ENCODE peak calls at places on chromosome 18, in ten cellular contexts. W is fibroblast of lung; X is lower lobe of right lung; N is A549; S is left ventricle myocardium inferior; F is heart right ventricle; I is spleen; E is CD4-positive, alpha-beta memory T cell; B is psoas muscle; J is IMR-90. Z is an unnamed sample.

GRCh38 chr18:46407471-46408166 is 249.4 kb downstream of the LOXHD1 start:
- DNase-seq in N (no peak), E (no peak), S (no peak), W (peak; percentile 63), I (no peak), X (no peak), B (peak; percentile 66), F (peak; percentile 60), J (peak; percentile 49), Z (no peak)

GRCh38 chr18:42157420-42157819 is 202.4 kb downstream of the PIK3C3 start:
- DNase-seq in W (peak; percentile 22), B (no peak), E (no peak), I (no peak), S (no peak), N (no peak), X (no peak), J (no peak), F (no peak), Z (no peak)

GRCh38 chr18:26159353-26159752 is 25.7 kb downstream of the PSMA8 start:
- DNase-seq in E (peak; percentile 18), J (no peak), S (no peak), X (no peak), I (no peak), F (no peak), W (no peak), N (peak; percentile 4), B (no peak), Z (no peak)

GRCh38 chr18:5285326-5285725 is 10.2 kb downstream of the ZBTB14 start:
- DNase-seq in W (no peak), X (no peak), N (no peak), J (no peak), F (no peak), S (no peak), I (no peak), E (no peak), B (no peak), Z (no peak)

GRCh38 chr18:61965306-61965705 is 72.5 kb upstream of the RNF152 start:
- DNase-seq in X (no peak), W (peak; percentile 55), B (no peak), S (no peak), I (no peak), J (no peak), E (no peak), N (no peak), F (no peak), Z (no peak)

GRCh38 chr18:7174359-7175107 is 56.4 kb upstream of the LRRC30 start:
- DNase-seq in B (no peak), W (no peak), I (peak; percentile 72), S (no peak), E (no peak), F (no peak), N (no peak), X (no peak), J (no peak), Z (no peak)

GRCh38 chr18:66523219-66523991 is 80.5 kb downstream of the CDH19 start:
- DNase-seq in S (no peak), X (no peak), J (no peak), F (no peak), B (no peak), I (no peak), N (peak; percentile 1), E (no peak), W (no peak), Z (no peak)

GRCh38 chr18:69935319-69936190 is 12.1 kb downstream of the CD226 start:
- DNase-seq in B (no peak), N (no peak), E (peak; percentile 91), F (no peak), S (no peak), W (peak; percentile 56), J (no peak), X (peak; percentile 55), I (peak; percentile 83), Z (peak; percentile 82)

GRCh38 chr18:8771930-8772329 is 66.6 kb downstream of the MTCL1 start:
- DNase-seq in B (no peak), I (no peak), S (peak; percentile 61), J (no peak), E (no peak), F (peak; percentile 74), X (no peak), W (peak; percentile 52), N (no peak), Z (no peak)

GRCh38 chr18:59874166-59874565 is 25.6 kb upstream of the PMAIP1 start:
- DNase-seq in I (no peak), J (peak; percentile 96), N (peak; percentile 40), F (no peak), S (no peak), E (no peak), B (no peak), W (peak; percentile 94), X (no peak), Z (no peak)

GRCh38 chr18:45916302-45916701 is 50.8 kb downstream of the EPG5 start:
- DNase-seq in F (no peak), I (peak; percentile 44), W (no peak), N (no peak), E (peak; percentile 10), B (no peak), S (no peak), J (no peak), X (no peak), Z (no peak)

DNA sequence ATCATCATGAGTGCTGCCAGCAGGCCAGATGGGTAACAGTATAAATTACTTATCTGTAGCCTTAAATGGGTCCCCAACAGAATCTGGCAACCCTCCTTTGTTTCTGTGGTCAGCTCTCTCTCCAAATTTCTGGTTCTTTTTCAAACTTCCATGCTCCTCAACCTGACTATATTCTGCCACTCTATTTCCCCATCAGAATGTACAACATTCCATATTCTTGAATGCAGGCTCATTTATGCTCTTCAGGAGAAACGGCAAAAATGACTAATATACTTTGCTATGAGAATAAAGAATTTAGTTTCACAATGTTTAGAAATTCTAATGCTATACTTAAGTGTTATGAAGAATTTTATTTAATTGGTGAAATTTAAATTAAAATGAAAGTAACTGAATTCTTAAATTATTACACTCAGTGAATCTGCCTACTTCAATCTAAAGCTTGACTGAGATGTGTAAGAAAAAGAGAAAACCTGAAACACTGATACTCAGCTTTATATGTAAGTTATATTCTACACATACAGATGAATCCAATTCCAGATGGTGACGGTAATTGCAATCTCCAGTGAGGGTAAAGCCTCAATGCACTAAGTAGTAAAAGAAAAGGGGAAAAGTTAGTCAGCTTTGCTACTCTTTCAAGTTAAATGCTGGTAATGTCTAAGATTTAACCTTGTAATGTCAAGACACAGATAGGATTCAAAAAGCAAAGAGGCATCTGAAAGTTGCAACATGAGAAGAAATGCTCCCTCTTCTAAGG is 24.7 kb downstream of the LPIN2 start:
- DNase-seq in J (peak; percentile 82), E (no peak), B (no peak), W (peak; percentile 86), X (no peak), I (no peak), S (no peak), F (no peak), N (no peak), Z (no peak)
- H3K27ac ChIP-seq in J (peak overlapping the region; percentile 84), E (no peak overlapping the region), B (no peak overlapping the region), W (peak overlapping the region; percentile 64), X (no peak overlapping the region), I (no peak overlapping the region), S (no peak overlapping the region), F (no peak overlapping the region), N (peak overlapping the region; percentile 56), Z (no peak overlapping the region)

GRCh38 chr18:75070235-75070624 is 138.7 kb downstream of the PTGR3 start:
- DNase-seq in E (no peak), S (no peak), W (no peak), F (no peak), I (peak; percentile 78), X (no peak), J (no peak), N (no peak), B (no peak), Z (no peak)
- H3K4me3 ChIP-seq in E (peak overlapping the region; percentile 51), S (peak overlapping the region; percentile 52), W (no peak overlapping the region), F (peak overlapping the region; percentile 28), I (no peak overlapping the region), X (peak overlapping the region; percentile 36), J (no peak overlapping the region), N (no peak overlapping the region), B (peak overlapping the region; percentile 28), Z (peak overlapping the region; percentile 23)

DNA sequence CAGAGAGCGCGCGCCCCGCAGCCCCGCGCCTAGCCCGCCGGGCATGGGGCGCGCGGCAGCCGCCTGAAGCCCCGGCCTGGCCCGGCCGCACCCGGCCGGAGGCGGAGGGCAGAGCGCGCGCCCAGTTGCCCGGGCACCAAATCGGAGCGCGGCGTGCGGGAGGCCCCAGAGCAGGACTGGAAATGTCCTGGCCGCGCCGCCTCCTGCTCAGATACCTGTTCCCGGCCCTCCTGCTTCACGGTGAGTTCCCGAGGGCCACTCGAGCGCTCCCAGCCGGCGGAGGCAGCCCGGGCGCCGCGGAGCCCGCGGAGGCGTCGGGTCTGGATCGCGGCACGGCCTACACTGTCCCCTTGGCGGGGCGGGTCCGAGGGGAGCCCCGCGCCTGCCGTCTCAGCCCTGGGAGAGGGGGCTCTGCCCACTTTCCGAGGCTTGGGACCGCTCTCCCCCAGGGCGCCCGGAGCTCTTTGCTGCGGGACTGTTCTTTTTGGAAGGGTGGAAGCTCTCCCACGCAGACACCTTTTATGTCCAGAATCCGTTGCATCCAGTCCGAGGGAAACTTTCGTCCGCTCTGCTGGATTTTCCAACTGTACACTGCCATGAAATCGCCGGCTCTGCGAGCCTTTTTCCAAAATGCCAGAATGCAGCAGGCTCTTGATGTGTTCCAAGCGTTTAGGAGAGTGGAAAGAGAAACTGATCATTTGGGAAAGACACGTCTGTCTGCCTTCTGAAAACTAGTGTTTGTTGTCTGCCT is 540 bp downstream of the APCDD1 start:
- DNase-seq in I (no peak), N (peak; percentile 5), E (no peak), S (no peak), J (peak; percentile 20), X (peak; percentile 70), W (no peak), F (no peak), B (no peak), Z (no peak)
- H3K27ac ChIP-seq in I (peak overlapping the region; percentile 70), N (no peak overlapping the region), E (no peak overlapping the region), S (peak overlapping the region; percentile 90), J (no peak overlapping the region), X (peak overlapping the region; percentile 88), W (peak overlapping the region; percentile 6), F (peak overlapping the region; percentile 81), B (peak overlapping the region; percentile 46), Z (no peak overlapping the region)

GRCh38 chr18:711693-712400 is 583 bp downstream of the ENOSF1 start:
- DNase-seq in B (peak; percentile 76), N (peak; percentile 50), J (peak; percentile 88), E (peak; percentile 83), W (peak; percentile 76), F (peak; percentile 54), S (peak; percentile 52), I (peak; percentile 85), X (peak; percentile 79), Z (peak; percentile 62)

GRCh38 chr18:710418-711300 is 1.8 kb downstream of the ENOSF1 start:
- DNase-seq in J (no peak), X (no peak), W (no peak), S (no peak), B (no peak), E (no peak), F (no peak), N (no peak), I (no peak), Z (no peak)

GRCh38 chr18:712401-713134 is at the start of gene ENOSF1:
- DNase-seq in I (peak; percentile 95), F (peak; percentile 61), E (peak; percentile 82), S (peak; percentile 83), J (peak; percentile 58), W (peak; percentile 75), N (peak; percentile 74), B (peak; percentile 94), X (peak; percentile 91), Z (peak; percentile 62)

GRCh38 chr18:711330-711692 is 1.1 kb downstream of the ENOSF1 start:
- DNase-seq in F (no peak), J (no peak), S (no peak), E (no peak), N (no peak), I (no peak), X (no peak), W (no peak), B (no peak), Z (no peak)

GRCh38 chr18:713135-713490 is 683 bp upstream of the ENOSF1 start:
- DNase-seq in I (peak; percentile 75), X (no peak), J (no peak), S (no peak), F (no peak), B (no peak), W (no peak), N (no peak), E (no peak), Z (no peak)
- H3K4me3 ChIP-seq in I (no peak overlapping the region), X (peak overlapping the region; percentile 70), J (no peak overlapping the region), S (peak overlapping the region; percentile 75), F (peak overlapping the region; percentile 72), B (peak overlapping the region; percentile 92), W (no peak overlapping the region), N (peak overlapping the region; percentile 80), E (peak overlapping the region; percentile 93), Z (no peak overlapping the region)

Z was measured in DND-41.